ENCODE peak calls at places on chromosome 7, in four cellular contexts. T, W, K and P are unnamed samples.

GRCh38 chr7:149669121-149669818 is 104.1 kb downstream of the ZNF467 start:
- DNase-seq in K (peak; percentile 42), T (no peak), W (peak; percentile 7), P (no peak)

GRCh38 chr7:114181280-114181679 is 233.3 kb upstream of the FOXP2 start:
- DNase-seq in T (no peak), W (no peak), K (no peak), P (no peak)

GRCh38 chr7:149532654-149533053 is 35.0 kb upstream of the ZNF746 start:
- DNase-seq in W (no peak), T (no peak), K (no peak), P (no peak)

GRCh38 chr7:106178593-106179134 is 66.6 kb upstream of the SYPL1 start:
- DNase-seq in K (peak; percentile 67), T (no peak), W (peak; percentile 5), P (no peak)

GRCh38 chr7:33623267-33623666 is 282.1 kb upstream of the BMPER start:
- DNase-seq in W (no peak), T (no peak), K (no peak), P (no peak)

GRCh38 chr7:134865001-134865845 is 85.8 kb downstream of the CALD1 start:
- DNase-seq in W (no peak), T (no peak), K (no peak), P (no peak)

GRCh38 chr7:148334959-148335577 is 255.5 kb upstream of the C7orf33 start:
- DNase-seq in W (no peak), T (no peak), K (no peak), P (no peak)

GRCh38 chr7:8762803-8763202 is 329.4 kb downstream of the NXPH1 start:
- DNase-seq in T (no peak), K (no peak), W (no peak), P (no peak)

GRCh38 chr7:17663056-17663675 is 277.1 kb downstream of the SNX13 start:
- DNase-seq in T (no peak), K (no peak), W (no peak), P (no peak)

GRCh38 chr7:154912921-154913644 is 89.8 kb downstream of the PAXIP1 start:
- DNase-seq in T (no peak), K (no peak), W (no peak), P (no peak)

GRCh38 chr7:112138453-112138852 is 67.7 kb downstream of the DOCK4 start:
- DNase-seq in W (no peak), T (no peak), K (no peak), P (no peak)

GRCh38 chr7:18861514-18861913 is 255.9 kb downstream of the TWIST1 start:
- DNase-seq in K (no peak), T (no peak), W (no peak), P (no peak)

GRCh38 chr7:21922605-21923004 is 23.1 kb downstream of the CDCA7L start:
- DNase-seq in T (no peak), K (peak; percentile 62), W (no peak), P (no peak)

GRCh38 chr7:35420657-35421056 is 166.8 kb upstream of the TBX20 start:
- DNase-seq in T (no peak), W (no peak), K (peak; percentile 2), P (no peak)

GRCh38 chr7:27427416-27427815 is 184.8 kb downstream of the EVX1 start:
- DNase-seq in T (no peak), W (no peak), K (no peak), P (no peak)

GRCh38 chr7:374706-375490 is 84.9 kb downstream of the FOXL3 start:
- DNase-seq in W (no peak), T (peak; percentile 5), K (no peak), P (no peak)

GRCh38 chr7:98387136-98387535 is 13.8 kb downstream of the BAIAP2L1 start:
- DNase-seq in K (no peak), W (no peak), T (no peak), P (no peak)

GRCh38 chr7:17677408-17677807 is 262.9 kb downstream of the SNX13 start:
- DNase-seq in K (no peak), T (no peak), W (no peak), P (no peak)

GRCh38 chr7:16106300-16106699 is 315.0 kb downstream of the CRPPA start:
- DNase-seq in T (no peak), W (no peak), K (no peak), P (no peak)

GRCh38 chr7:39650676-39651075 is 27.3 kb downstream of the RALA start:
- DNase-seq in K (peak; percentile 26), W (no peak), T (no peak), P (no peak)

GRCh38 chr7:3862774-3863173 is 561.7 kb downstream of the SDK1 start:
- DNase-seq in T (no peak), K (no peak), W (no peak), P (no peak)

GRCh38 chr7:91609525-91609924 is 271.0 kb downstream of the MTERF1 start:
- DNase-seq in W (no peak), T (no peak), K (no peak), P (no peak)

GRCh38 chr7:97419898-97420297 is 302.4 kb downstream of the SDHAF3 start:
- DNase-seq in K (no peak), T (no peak), W (no peak), P (no peak)

GRCh38 chr7:100626530-100627237 is 14.3 kb downstream of the MOSPD3 start:
- DNase-seq in T (peak; percentile 93), W (no peak), K (peak; percentile 83), P (peak; percentile 97)
- TF ChIP-seq POLR2A in T (no peak), W (no peak), K (no peak), P (peak; percentile 60)

DNA sequence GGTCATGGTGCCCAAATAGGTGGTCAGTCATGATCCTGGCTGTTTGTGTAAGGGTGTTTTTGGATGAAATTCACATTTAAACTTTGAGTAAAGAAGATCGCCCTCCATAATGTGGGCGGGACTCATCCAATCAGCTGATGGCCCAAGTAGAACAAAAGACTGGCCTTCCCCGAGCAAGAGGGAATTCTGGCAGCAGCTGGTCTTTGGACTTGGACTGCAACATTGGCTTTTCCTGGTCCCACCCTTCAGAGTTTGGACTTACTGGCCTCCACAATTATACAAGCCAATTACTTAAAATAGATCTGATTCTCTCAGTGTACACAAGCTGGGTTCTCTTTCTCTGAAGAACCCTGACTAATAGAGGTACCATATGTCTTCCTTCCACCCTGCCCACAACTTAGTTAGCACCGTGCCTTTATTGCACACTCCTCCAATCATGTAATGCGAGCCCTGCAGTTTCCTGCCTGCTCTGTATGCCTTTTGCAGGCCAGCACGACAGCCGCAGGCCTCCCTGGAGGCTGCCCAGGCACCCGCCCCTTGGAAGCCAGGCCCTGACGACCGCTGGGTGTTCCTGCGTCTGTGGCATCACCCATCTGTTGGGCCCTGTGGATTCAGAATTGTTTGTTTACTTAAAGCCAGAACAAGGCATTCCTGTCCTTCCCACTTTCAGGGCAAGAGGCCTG is 1.2 kb upstream of the INMT start:
- DNase-seq in W (no peak), K (no peak), T (peak; percentile 62), P (no peak)
- TF ChIP-seq POLR2AphosphoS5 in W (no peak), K (no peak), T (no peak), P (no peak)

GRCh38 chr7:25239888-25240287 is 11.6 kb upstream of the NPVF start:
- DNase-seq in K (no peak), W (no peak), T (no peak), P (no peak)
- TF ChIP-seq POLR2A in K (no peak), W (no peak), T (no peak), P (no peak)

GRCh38 chr7:30321992-30322637 is 37.7 kb downstream of the ZNRF2 start:
- DNase-seq in K (no peak), T (no peak), W (no peak), P (peak; percentile 18)

GRCh38 chr7:30327813-30328212 is 43.4 kb downstream of the ZNRF2 start:
- DNase-seq in W (no peak), T (no peak), K (no peak), P (no peak)

GRCh38 chr7:30320392-30320791 is 36.0 kb downstream of the ZNRF2 start:
- DNase-seq in T (no peak), K (no peak), W (no peak), P (no peak)

GRCh38 chr7:30321089-30321991 is 36.9 kb downstream of the ZNRF2 start:
- DNase-seq in K (no peak), W (no peak), T (no peak), P (no peak)

GRCh38 chr7:30322656-30323355 is 38.4 kb downstream of the ZNRF2 start:
- DNase-seq in K (no peak), T (no peak), W (no peak), P (no peak)
- TF ChIP-seq POLR2AphosphoS5 in K (no peak), T (peak; percentile 6), W (no peak), P (no peak)

DNA sequence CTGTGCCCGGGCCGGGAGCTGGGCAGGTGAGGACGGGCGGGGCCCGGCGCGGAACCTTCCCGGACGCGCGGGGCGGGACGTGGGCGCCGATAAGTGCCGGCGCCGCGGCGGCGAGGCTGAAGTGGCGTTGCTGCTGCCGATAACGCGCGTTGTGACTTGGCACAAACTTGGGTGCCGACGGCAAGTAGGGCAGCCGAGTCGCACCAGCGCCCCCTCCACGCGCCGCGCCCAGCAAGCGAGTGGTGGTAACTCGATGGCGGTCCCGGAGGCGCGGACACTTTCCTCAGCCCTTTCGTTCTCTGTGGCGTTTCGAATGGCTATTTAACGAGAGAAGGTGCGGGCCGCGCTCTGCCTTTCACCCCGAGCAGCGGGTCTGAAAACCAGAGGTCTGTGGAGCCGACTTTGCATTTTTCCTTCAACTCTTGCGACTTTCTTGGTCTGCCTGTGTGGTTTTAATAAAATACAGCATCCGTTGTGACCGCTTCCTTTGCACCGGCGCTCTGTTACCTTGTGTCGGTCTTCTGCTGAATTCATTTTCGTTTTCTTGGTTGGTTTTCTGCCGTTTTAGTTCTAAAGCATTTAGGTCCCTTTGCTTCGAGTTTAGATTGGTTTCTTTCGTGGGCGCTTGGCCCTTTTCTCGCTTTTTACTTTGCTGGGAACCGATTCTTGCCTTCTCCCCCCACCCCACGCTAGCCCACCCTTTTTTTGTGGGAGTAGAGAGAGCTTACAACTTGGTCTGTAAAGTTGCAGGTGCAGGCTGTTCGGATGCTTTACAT is 704 bp downstream of the STK17A start:
- DNase-seq in K (peak; percentile 71), T (peak; percentile 74), W (peak; percentile 25), P (no peak)
- TF ChIP-seq POLR2A in K (no peak), T (no peak), W (no peak), P (no peak)

GRCh38 chr7:151330656-151331055 is 11.0 kb upstream of the NUB1 start:
- DNase-seq in W (no peak), T (no peak), K (no peak), P (no peak)

GRCh38 chr7:151330181-151330580 is 11.4 kb upstream of the NUB1 start:
- DNase-seq in W (no peak), K (no peak), T (no peak), P (no peak)

GRCh38 chr7:151322893-151323292 is 18.7 kb upstream of the NUB1 start:
- DNase-seq in K (no peak), W (no peak), T (no peak), P (no peak)

GRCh38 chr7:151327659-151328058 is 14.0 kb upstream of the NUB1 start:
- DNase-seq in T (no peak), W (no peak), K (no peak), P (no peak)

DNA sequence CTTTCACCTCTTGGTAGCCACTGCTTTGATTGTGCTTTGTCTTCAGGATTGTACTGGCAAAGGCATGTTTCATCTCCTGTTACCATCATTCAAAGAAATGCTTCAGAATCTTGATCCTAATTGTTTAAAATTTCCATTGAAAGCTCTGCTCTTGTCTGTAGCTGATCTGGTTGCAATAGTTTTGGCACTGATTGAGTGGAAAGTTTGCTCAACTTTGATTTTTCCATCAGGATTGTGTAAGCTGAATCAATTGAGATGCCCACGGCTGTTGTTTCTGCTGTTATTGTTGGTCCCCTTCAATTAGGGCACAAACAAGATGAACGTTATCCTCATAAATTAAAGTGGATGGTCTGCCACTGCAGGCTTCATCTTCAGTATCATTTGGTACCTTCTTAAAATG is 14.6 kb upstream of the NUB1 start:
- DNase-seq in T (no peak), K (no peak), W (no peak), P (no peak)
- TF ChIP-seq POLR2AphosphoS5 in T (no peak), K (no peak), W (no peak), P (no peak)

GRCh38 chr7:24665564-24666294 is 91.5 kb downstream of the GSDME start:
- DNase-seq in W (peak; percentile 53), T (peak; percentile 11), K (peak; percentile 66), P (no peak)
- TF ChIP-seq POLR2A in W (no peak), T (no peak), K (no peak), P (no peak)